ENCODE peak calls at places on chromosome 19, in six cellular contexts. T is tibial nerve, Q is ovary, I is transverse colon, X is suprapubic skin, L is upper lobe of left lung. H is an unnamed sample. For H3K4me1, the result is how much of the 10 kb centered on the place peaks cover.

GRCh38 chr19:56838930-56839664 is 1.4 kb downstream of the PEG3 start:
- DNase-seq in T (peak), Q (peak), I (peak), X (peak), L (peak), H (peak)

GRCh38 chr19:17450264-17451075 is 2.0 kb upstream of the TMEM221 start:
- DNase-seq in T (no peak), Q (no peak), I (no peak), X (no peak), L (no peak), H (no peak)

GRCh38 chr19:32172761-32173160 is 172.6 kb upstream of the ZNF507 start:
- DNase-seq in T (no peak), Q (no peak), I (no peak), X (no peak), L (no peak), H (no peak)

GRCh38 chr19:35642798-35643254 is 1.3 kb downstream of the ETV2 start:
- DNase-seq in T (no peak), Q (peak), I (no peak), X (no peak), L (no peak), H (no peak)

GRCh38 chr19:7739211-7739752 is 7.4 kb upstream of the CLEC4G start:
- DNase-seq in T (no peak), Q (no peak), I (no peak), X (no peak), L (no peak), H (no peak)

GRCh38 chr19:49455729-49456128 is 2.7 kb downstream of the ALDH16A1 start:
- DNase-seq in T (no peak), Q (no peak), I (no peak), X (no peak), L (no peak), H (no peak)

GRCh38 chr19:15995536-15995935 is 46.7 kb downstream of the OR10H4 start:
- DNase-seq in T (no peak), Q (no peak), I (no peak), X (no peak), L (no peak), H (no peak)

GRCh38 chr19:35868172-35868822 is at the start of gene APLP1:
- DNase-seq in T (no peak), Q (peak), I (peak), X (no peak), L (peak), H (peak)

GRCh38 chr19:19510432-19510831 is 4.9 kb downstream of the TSSK6 start:
- DNase-seq in T (no peak), Q (no peak), I (no peak), X (no peak), L (no peak), H (no peak)

GRCh38 chr19:3479177-3479818 is 1.0 kb downstream of the SMIM24 start:
- DNase-seq in T (no peak), Q (no peak), I (peak), X (peak), L (no peak), H (peak)

GRCh38 chr19:51654783-51655182 is 8.2 kb upstream of the SIGLEC14 start:
- DNase-seq in T (no peak), Q (no peak), I (no peak), X (no peak), L (no peak), H (no peak)

DNA sequence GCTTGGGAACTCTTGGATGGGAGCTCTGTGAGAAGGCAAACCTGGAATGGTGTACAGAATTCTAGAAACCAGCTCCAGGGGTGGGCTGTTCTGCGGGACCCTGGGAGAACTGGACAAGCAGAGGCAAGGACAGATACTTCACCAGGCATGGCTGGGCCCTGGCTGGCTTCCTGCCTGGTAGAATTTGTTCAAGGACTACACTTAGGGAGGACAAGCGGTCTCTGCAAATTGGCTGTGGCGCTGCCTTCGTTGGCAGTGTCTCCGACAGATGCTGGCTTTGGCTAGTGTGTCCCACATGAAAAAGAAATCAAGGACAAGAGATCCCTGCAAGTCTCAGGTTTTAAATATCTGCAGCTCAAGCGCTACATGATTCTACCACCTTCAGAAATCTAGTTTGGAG is 12.4 kb downstream of the CEBPG start:
- DNase-seq in T (no peak), Q (no peak), I (no peak), X (peak), L (no peak), H (no peak)
- H3K4me1 ChIP-seq in T (under half), Q (under half), I (under half), X (under half), L (under half), H (under half)

GRCh38 chr19:41697198-41697855 is 9.3 kb upstream of the CEACAM7 start:
- DNase-seq in T (no peak), Q (no peak), I (peak), X (no peak), L (no peak), H (peak)

GRCh38 chr19:41699968-41700323 is 8.5 kb upstream of the CEACAM5 start:
- DNase-seq in T (no peak), Q (no peak), I (peak), X (no peak), L (no peak), H (peak)

GRCh38 chr19:41698746-41699230 is 9.6 kb upstream of the CEACAM5 start:
- DNase-seq in T (no peak), Q (no peak), I (peak), X (no peak), L (no peak), H (peak)

GRCh38 chr19:41700381-41701195 is 7.8 kb upstream of the CEACAM5 start:
- DNase-seq in T (no peak), Q (no peak), I (peak), X (no peak), L (no peak), H (peak)

GRCh38 chr19:41699231-41699967 is 9.0 kb upstream of the CEACAM5 start:
- DNase-seq in T (no peak), Q (no peak), I (peak), X (no peak), L (no peak), H (peak)
- TF ChIP-seq EP300 in T (no peak), Q (no peak), I (no peak), X (no peak), L (no peak), H (no peak)

DNA sequence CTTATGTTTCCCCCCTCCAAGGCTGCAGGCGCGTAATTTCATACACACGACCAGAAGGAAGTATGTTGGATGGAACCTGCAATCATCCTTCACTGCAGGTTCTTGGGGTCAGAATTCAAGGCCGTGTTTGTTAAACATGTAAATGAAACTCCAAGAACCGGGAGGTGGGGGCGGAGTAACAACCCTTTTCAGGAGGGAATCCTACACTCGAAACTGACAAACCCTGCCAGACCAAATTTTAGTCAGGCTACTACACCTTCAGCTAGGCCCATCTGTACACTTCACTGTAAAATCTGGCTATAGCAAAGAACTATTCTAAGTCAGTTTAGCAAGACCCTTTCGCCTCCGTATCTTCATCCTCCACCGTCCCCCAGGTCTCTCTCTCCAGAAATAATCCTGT is 1.2 kb downstream of the ZNF607 start:
- DNase-seq in T (no peak), Q (no peak), I (no peak), X (no peak), L (no peak), H (no peak)
- H3K4me3 ChIP-seq in T (no peak), Q (peak), I (no peak), X (peak), L (no peak), H (peak)

GRCh38 chr19:42554046-42554575 is 25.8 kb upstream of the CEACAM1 start:
- DNase-seq in T (no peak), Q (no peak), I (no peak), X (no peak), L (no peak), H (peak)

GRCh38 chr19:42552086-42553065 is 24.1 kb upstream of the CEACAM1 start:
- DNase-seq in T (no peak), Q (no peak), I (no peak), X (no peak), L (no peak), H (peak)

GRCh38 chr19:42553292-42554045 is 25.2 kb upstream of the CEACAM1 start:
- DNase-seq in T (no peak), Q (no peak), I (no peak), X (no peak), L (peak), H (peak)

GRCh38 chr19:42555317-42555716 is 27.0 kb upstream of the CEACAM1 start:
- DNase-seq in T (no peak), Q (no peak), I (no peak), X (no peak), L (peak), H (no peak)

GRCh38 chr19:42555801-42556200 is 27.5 kb upstream of the CEACAM1 start:
- DNase-seq in T (no peak), Q (no peak), I (no peak), X (no peak), L (no peak), H (no peak)
- H3K4me1 ChIP-seq in T (under half), Q (under half), I (under half), X (under half), L (under half), H (under half)

GRCh38 chr19:10478476-10478875 is 24.7 kb downstream of the KEAP1 start:
- DNase-seq in T (no peak), Q (no peak), I (no peak), X (no peak), L (no peak), H (no peak)

GRCh38 chr19:10473192-10473591 is 30.0 kb downstream of the KEAP1 start:
- DNase-seq in T (no peak), Q (no peak), I (no peak), X (no peak), L (no peak), H (no peak)

GRCh38 chr19:10474962-10475451 is 28.1 kb downstream of the KEAP1 start:
- DNase-seq in T (no peak), Q (no peak), I (no peak), X (no peak), L (no peak), H (no peak)

GRCh38 chr19:10478903-10479384 is 24.2 kb downstream of the KEAP1 start:
- DNase-seq in T (peak), Q (peak), I (peak), X (peak), L (peak), H (peak)
- TF ChIP-seq EP300 in T (no peak), Q (no peak), I (no peak), X (no peak), L (no peak), H (no peak)

GRCh38 chr19:38945562-38946228 is 15.0 kb downstream of the MRPS12 start:
- DNase-seq in T (no peak), Q (no peak), I (no peak), X (no peak), L (no peak), H (no peak)

GRCh38 chr19:38941979-38942378 is 11.2 kb downstream of the MRPS12 start:
- DNase-seq in T (no peak), Q (no peak), I (no peak), X (no peak), L (no peak), H (no peak)

GRCh38 chr19:38942471-38943181 is 11.9 kb downstream of the MRPS12 start:
- DNase-seq in T (no peak), Q (no peak), I (no peak), X (no peak), L (no peak), H (no peak)

GRCh38 chr19:38944981-38945506 is 14.3 kb downstream of the MRPS12 start:
- DNase-seq in T (no peak), Q (no peak), I (no peak), X (no peak), L (no peak), H (no peak)

DNA sequence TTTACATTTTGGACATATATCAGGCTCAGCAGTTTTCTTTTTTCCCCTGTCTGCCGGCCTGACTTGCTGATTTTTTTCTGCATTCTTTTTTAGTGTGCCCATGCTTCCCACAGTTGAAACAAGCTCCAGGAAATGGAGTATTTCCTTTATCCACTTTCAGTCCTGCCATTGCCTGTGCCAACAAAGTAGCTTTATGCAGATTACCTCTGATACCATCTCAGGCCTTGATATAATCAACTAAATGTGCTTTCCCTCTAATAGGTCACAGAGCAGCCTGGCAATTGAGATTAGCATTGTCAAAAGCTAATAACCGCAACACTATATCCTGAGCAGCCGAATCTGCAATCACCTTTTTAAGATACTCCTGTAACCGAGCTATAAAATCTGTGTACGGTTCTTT is 9.2 kb downstream of the MRPS12 start:
- DNase-seq in T (no peak), Q (no peak), I (no peak), X (no peak), L (no peak), H (no peak)
- H3K4me3 ChIP-seq in T (no peak), Q (no peak), I (no peak), X (no peak), L (no peak), H (no peak)

GRCh38 chr19:1655992-1656608 is 3.7 kb upstream of the TCF3 start:
- DNase-seq in T (no peak), Q (no peak), I (no peak), X (no peak), L (no peak), H (no peak)

GRCh38 chr19:1657632-1658445 is 5.4 kb upstream of the TCF3 start:
- DNase-seq in T (no peak), Q (no peak), I (no peak), X (no peak), L (peak), H (peak)

GRCh38 chr19:1655131-1655981 is 2.9 kb upstream of the TCF3 start:
- DNase-seq in T (no peak), Q (no peak), I (no peak), X (no peak), L (no peak), H (no peak)

GRCh38 chr19:1658446-1659433 is 6.3 kb upstream of the TCF3 start:
- DNase-seq in T (no peak), Q (no peak), I (no peak), X (no peak), L (no peak), H (no peak)

GRCh38 chr19:1656988-1657536 is 4.6 kb upstream of the TCF3 start:
- DNase-seq in T (no peak), Q (no peak), I (no peak), X (no peak), L (no peak), H (no peak)
- H3K4me1 ChIP-seq in T (under half), Q (under half), I (under half), X (under half), L (under half), H (under half)

DNA sequence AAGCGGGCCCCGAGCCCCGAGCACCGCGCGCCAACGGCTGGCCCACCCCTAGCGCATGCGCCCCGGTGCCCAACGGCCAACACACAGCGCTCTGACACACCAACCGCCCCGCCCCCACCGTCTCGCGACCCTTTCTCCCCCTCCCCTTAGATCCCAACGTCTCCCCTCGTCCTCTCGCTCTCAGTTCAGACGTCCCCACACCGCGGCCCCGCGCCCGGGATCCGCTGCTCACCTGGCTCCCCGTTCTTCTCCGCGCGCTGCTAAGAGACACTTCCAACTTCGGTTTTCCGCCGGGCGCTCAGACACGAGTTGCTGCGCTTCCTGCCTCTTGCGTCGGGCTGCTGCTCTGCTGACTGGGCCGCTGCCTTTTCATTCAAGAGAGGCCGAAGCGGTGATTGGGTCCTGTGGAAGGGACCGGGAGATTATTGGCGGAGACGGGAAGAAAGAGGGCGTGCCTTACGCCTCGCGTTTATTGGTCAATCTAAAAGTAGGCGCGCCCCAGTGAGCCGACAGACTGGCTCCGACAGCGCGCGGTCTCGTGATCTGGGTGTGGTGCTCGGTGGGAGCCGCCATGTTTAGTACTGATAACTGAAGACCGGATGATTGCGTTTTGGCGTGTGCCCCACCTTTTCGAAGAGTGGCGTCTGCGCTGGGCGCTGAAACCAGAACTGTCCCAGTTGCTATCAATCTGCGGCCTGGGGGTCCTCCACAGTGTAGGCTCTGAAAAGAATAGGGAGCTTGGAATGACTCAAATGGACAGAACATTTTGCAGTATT is at the start of gene DDX39A:
- DNase-seq in T (peak), Q (peak), I (peak), X (peak), L (peak), H (peak)
- TF ChIP-seq EP300 in T (peak), Q (no peak), I (no peak), X (no peak), L (no peak), H (no peak)

GRCh38 chr19:40908981-40909380 is 26.9 kb upstream of the CYP2A7 start:
- DNase-seq in T (no peak), Q (no peak), I (no peak), X (no peak), L (peak), H (no peak)
- H3K4me3 ChIP-seq in T (no peak), Q (no peak), I (peak), X (no peak), L (no peak), H (peak)